ENCODE peak calls at places on chromosomes 3 and 15, in four cellular contexts. F is SJSA1, X is Peyer's patch, G is RWPE2. C is an unnamed sample. For H3K27me3, the result is how much of the 10 kb centered on the place peaks cover.

GRCh38 chr3:122679467-122680291 is 960 bp upstream of the PARP14 start:
- DNase-seq in X (peak), G (no peak), F (no peak), C (no peak)

GRCh38 chr3:120743556-120744195 is 1.1 kb downstream of the GTF2E1 start:
- DNase-seq in F (no peak), X (no peak), G (no peak), C (no peak)

GRCh38 chr15:78072080-78072892 is 5.2 kb downstream of the TBC1D2B start:
- DNase-seq in F (no peak), X (no peak), G (no peak), C (no peak)

GRCh38 chr3:120497813-120498212 is 47.0 kb upstream of the FSTL1 start:
- DNase-seq in G (no peak), F (no peak), X (no peak), C (no peak)

GRCh38 chr3:95134693-95135375 is 1072.0 kb downstream of the NSUN3 start:
- DNase-seq in G (no peak), X (no peak), F (no peak), C (no peak)

GRCh38 chr3:115164374-115165221 is 17.5 kb upstream of the ZBTB20 start:
- DNase-seq in G (no peak), X (no peak), F (no peak), C (no peak)

GRCh38 chr3:165254812-165255211 is 58.6 kb upstream of the SLITRK3 start:
- DNase-seq in X (no peak), G (no peak), F (no peak), C (no peak)

GRCh38 chr3:134378384-134378783 is 4.1 kb upstream of the AMOTL2 start:
- DNase-seq in X (no peak), G (no peak), F (peak), C (no peak)

GRCh38 chr15:29410342-29410741 is 140.7 kb upstream of the NSMCE3 start:
- DNase-seq in F (no peak), G (no peak), X (no peak), C (no peak)

GRCh38 chr3:151410891-151411559 is 26.5 kb upstream of the P2RY12 start:
- DNase-seq in X (no peak), F (peak), G (no peak), C (no peak)

GRCh38 chr3:163951397-163951987 is 1126.8 kb downstream of the SI start:
- DNase-seq in G (no peak), F (no peak), X (no peak), C (no peak)

GRCh38 chr15:79824321-79824720 is 72.5 kb downstream of the MTHFS start:
- DNase-seq in F (no peak), X (no peak), G (no peak), C (no peak)

GRCh38 chr15:99125061-99125990 is 20.4 kb downstream of the SYNM start:
- DNase-seq in G (peak), X (no peak), F (no peak), C (no peak)

GRCh38 chr15:85865070-85865684 is 70.5 kb upstream of the KLHL25 start:
- DNase-seq in G (no peak), X (no peak), F (peak), C (no peak)

GRCh38 chr3:187020376-187020775 is 90.0 kb downstream of the ST6GAL1 start:
- DNase-seq in F (no peak), G (no peak), X (no peak), C (no peak)

GRCh38 chr3:12049675-12050074 is 45.5 kb downstream of the SYN2 start:
- DNase-seq in G (no peak), F (no peak), X (no peak), C (no peak)

GRCh38 chr3:123148772-123149171 is 53.0 kb upstream of the SEC22A start:
- DNase-seq in F (no peak), G (no peak), X (no peak), C (no peak)

GRCh38 chr3:13976469-13976868 is 96.6 kb upstream of the WNT7A start:
- DNase-seq in X (no peak), G (no peak), F (no peak), C (no peak)

GRCh38 chr15:29926083-29926388 is 103.8 kb upstream of the TJP1 start:
- DNase-seq in G (no peak), F (no peak), X (no peak), C (no peak)

GRCh38 chr3:172856766-172857742 is 106.5 kb downstream of the ECT2 start:
- DNase-seq in F (peak), G (no peak), X (peak), C (peak)

GRCh38 chr3:152043620-152044019 is 170.2 kb downstream of the SUCNR1 start:
- DNase-seq in X (no peak), G (no peak), F (no peak), C (no peak)

GRCh38 chr15:70149667-70150404 is 52.1 kb upstream of the TLE3 start:
- DNase-seq in X (no peak), G (no peak), F (no peak), C (no peak)

GRCh38 chr15:58473720-58474119 is 41.9 kb downstream of the LIPC start:
- DNase-seq in X (no peak), F (no peak), G (no peak), C (no peak)

GRCh38 chr15:100141304-100142080 is 200.3 kb downstream of the ADAMTS17 start:
- DNase-seq in F (no peak), G (no peak), X (no peak), C (no peak)

GRCh38 chr3:188900421-188900941 is 271.3 kb upstream of the TPRG1 start:
- DNase-seq in F (no peak), X (no peak), G (no peak), C (no peak)

GRCh38 chr15:29968099-29968892 is 114.5 kb upstream of the GOLGA8J start:
- DNase-seq in F (no peak), G (no peak), X (no peak), C (no peak)

GRCh38 chr3:46489875-46490274 is 7.9 kb upstream of the RTP3 start:
- DNase-seq in X (no peak), F (no peak), G (no peak), C (no peak)

GRCh38 chr3:36591959-36592358 is 172.4 kb downstream of the DCLK3 start:
- DNase-seq in F (no peak), G (no peak), X (no peak), C (no peak)

GRCh38 chr15:44435893-44436667 is 8.7 kb downstream of the CTDSPL2 start:
- DNase-seq in G (no peak), X (no peak), F (no peak), C (no peak)

GRCh38 chr15:99427668-99428361 is 138.0 kb upstream of the MEF2A start:
- DNase-seq in G (peak), X (peak), F (no peak), C (no peak)

GRCh38 chr15:41813426-41813825 is 14.5 kb upstream of the JMJD7 start:
- DNase-seq in F (no peak), X (no peak), G (no peak), C (no peak)

GRCh38 chr3:196186661-196187573 is 24.3 kb downstream of the ZDHHC19 start:
- DNase-seq in G (no peak), X (no peak), F (no peak), C (no peak)

GRCh38 chr3:132554437-132554836 is 42.6 kb upstream of the ACKR4 start:
- DNase-seq in F (peak), X (no peak), G (no peak), C (no peak)

GRCh38 chr15:70160267-70160666 is 62.5 kb upstream of the TLE3 start:
- DNase-seq in F (no peak), X (no peak), G (no peak), C (no peak)

GRCh38 chr3:128080323-128080898 is 28.2 kb downstream of the SEC61A1 start:
- DNase-seq in G (peak), X (no peak), F (peak), C (no peak)

GRCh38 chr3:47542614-47543173 is 29.2 kb upstream of the ELP6 start:
- DNase-seq in X (no peak), F (no peak), G (no peak), C (no peak)
- H3K27me3 ChIP-seq in X (under half), F (under half), G (under half), C (under half)

GRCh38 chr15:68815598-68815997 is 5.1 kb downstream of the ANP32A start:
- DNase-seq in G (no peak), F (peak), X (no peak), C (no peak)
- H3K4me3 ChIP-seq in G (no peak), F (no peak), X (no peak), C (peak)

GRCh38 chr15:87672309-87672897 is 584.1 kb downstream of the NTRK3 start:
- DNase-seq in F (no peak), G (no peak), X (no peak), C (peak)

GRCh38 chr15:87667643-87668042 is 588.9 kb downstream of the NTRK3 start:
- DNase-seq in F (no peak), G (no peak), X (no peak), C (no peak)

GRCh38 chr15:87671289-87671688 is 585.2 kb downstream of the NTRK3 start:
- DNase-seq in F (no peak), G (no peak), X (no peak), C (no peak)

GRCh38 chr15:87669846-87670245 is 586.7 kb downstream of the NTRK3 start:
- DNase-seq in F (no peak), G (no peak), X (no peak), C (no peak)
- H3K27ac ChIP-seq in F (no peak), G (peak), X (no peak), C (no peak)

GRCh38 chr3:126918223-126918622 is 64.7 kb upstream of the PLXNA1 start:
- DNase-seq in X (no peak), G (no peak), F (no peak), C (no peak)
- H3K27me3 ChIP-seq in X (under half), G (under half), F (under half), C (under half)

DNA sequence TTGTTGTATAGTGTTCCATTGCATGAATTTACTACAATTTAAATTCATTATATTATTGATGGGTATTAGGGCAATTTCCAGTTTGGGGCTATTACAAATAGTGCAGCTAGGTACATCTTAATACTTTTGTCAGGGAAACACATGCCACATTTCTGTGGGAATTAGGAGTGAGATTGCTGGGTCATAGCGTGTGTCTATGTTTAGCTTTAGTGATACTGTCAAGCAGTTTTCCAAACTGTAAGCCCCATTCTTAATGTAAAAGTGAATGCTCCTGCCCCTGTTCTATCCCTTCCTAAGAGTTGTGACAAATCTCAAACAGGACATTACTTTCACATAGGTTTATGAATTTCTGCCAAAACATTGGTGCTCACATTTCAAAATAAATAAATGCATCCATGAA is 184.5 kb upstream of the ANKRD28 start:
- DNase-seq in X (no peak), F (no peak), G (no peak), C (no peak)
- H3K4me3 ChIP-seq in X (no peak), F (no peak), G (no peak), C (peak)

C was measured in left ventricle myocardium inferior.